ENCODE peak calls at places on chromosomes 11 and 22, in eight cellular contexts. C, J, E, O, U, V, S and N are unnamed samples.

GRCh38 chr11:95341246-95341645 is 110.2 kb upstream of the SESN3 start:
- DNase-seq in C (no peak), J (peak; percentile 43), E (no peak), O (no peak), U (no peak), V (no peak), S (no peak), N (no peak)

GRCh38 chr22:41650821-41651220 is 29.7 kb downstream of the XRCC6 start:
- DNase-seq in C (no peak), J (no peak), E (no peak), O (no peak), U (no peak), V (no peak), S (no peak), N (no peak)

GRCh38 chr11:13135385-13136271 is 126.5 kb downstream of the RASSF10 start:
- DNase-seq in C (peak; percentile 86), J (peak; percentile 92), E (peak; percentile 79), O (peak; percentile 74), U (peak; percentile 57), V (peak; percentile 94), S (no peak), N (no peak)

GRCh38 chr11:119153049-119153818 is 4.4 kb downstream of the ABCG4 start:
- DNase-seq in C (no peak), J (no peak), E (no peak), O (no peak), U (no peak), V (no peak), S (no peak), N (no peak)

GRCh38 chr11:59206635-59207034 is 6.1 kb downstream of the MPEG1 start:
- DNase-seq in C (peak; percentile 0), J (peak; percentile 21), E (no peak), O (peak; percentile 61), U (no peak), V (peak; percentile 40), S (peak; percentile 56), N (no peak)

GRCh38 chr11:70203749-70204465 is 811 bp downstream of the FADD start:
- DNase-seq in C (peak; percentile 24), J (peak; percentile 90), E (peak; percentile 81), O (peak; percentile 92), U (peak; percentile 35), V (peak; percentile 59), S (peak; percentile 86), N (peak; percentile 79)

GRCh38 chr22:49150801-49151221 is 676.9 kb downstream of the BRD1 start:
- DNase-seq in C (no peak), J (no peak), E (no peak), O (no peak), U (no peak), V (no peak), S (no peak), N (no peak)

GRCh38 chr11:60918251-60918940 is 4.4 kb downstream of the TMEM109 start:
- DNase-seq in C (no peak), J (no peak), E (no peak), O (no peak), U (no peak), V (no peak), S (no peak), N (no peak)

GRCh38 chr11:7892751-7893356 is 38.2 kb downstream of the OR10A6 start:
- DNase-seq in C (peak; percentile 18), J (peak; percentile 49), E (peak; percentile 38), O (peak; percentile 64), U (peak; percentile 27), V (peak; percentile 13), S (peak; percentile 62), N (peak; percentile 56)

GRCh38 chr22:27987557-27987956 is 68.5 kb upstream of the PITPNB start:
- DNase-seq in C (no peak), J (no peak), E (peak; percentile 9), O (no peak), U (no peak), V (no peak), S (no peak), N (no peak)

GRCh38 chr22:21690401-21690801 is 24.6 kb downstream of the PPIL2 start:
- DNase-seq in C (no peak), J (no peak), E (no peak), O (no peak), U (no peak), V (no peak), S (peak; percentile 42), N (peak; percentile 77)

GRCh38 chr11:119166368-119167076 is 2.0 kb upstream of the NLRX1 start:
- DNase-seq in C (no peak), J (peak; percentile 67), E (no peak), O (peak; percentile 60), U (no peak), V (no peak), S (no peak), N (no peak)

GRCh38 chr22:30390974-30391691 is 3.9 kb upstream of the RNF215 start:
- DNase-seq in C (peak; percentile 21), J (peak; percentile 70), E (no peak), O (peak; percentile 87), U (peak; percentile 14), V (peak; percentile 78), S (peak; percentile 89), N (peak; percentile 85)

GRCh38 chr11:36361901-36362391 is 65.9 kb downstream of the PRR5L start:
- DNase-seq in C (no peak), J (peak; percentile 79), E (peak; percentile 62), O (peak; percentile 10), U (no peak), V (no peak), S (no peak), N (no peak)

GRCh38 chr22:31748490-31748889 is 1.4 kb downstream of the PRR14L start:
- DNase-seq in C (peak; percentile 11), J (no peak), E (no peak), O (peak; percentile 18), U (no peak), V (no peak), S (peak; percentile 33), N (no peak)

GRCh38 chr11:89566972-89567371 is 75.8 kb upstream of the NOX4 start:
- DNase-seq in C (no peak), J (no peak), E (no peak), O (no peak), U (no peak), V (no peak), S (no peak), N (no peak)